ENCODE peak calls at places on chromosomes 13 and 19, in seven cellular contexts. Z, J, Q, H, F, T and M are unnamed samples. For H3K36me3, the result is how much of the 10 kb centered on the place peaks cover.

GRCh38 chr19:15466851-15467733 is 2.7 kb upstream of the RASAL3 start:
- DNase-seq in F (no peak), H (no peak), T (no peak), J (peak), Q (no peak), Z (no peak), M (no peak)

GRCh38 chr19:49113762-49114629 is at the start of gene LIN7B:
- DNase-seq in H (peak), Q (peak), T (peak), F (peak), Z (peak), J (no peak), M (no peak)

GRCh38 chr13:25046274-25046984 is 49.5 kb upstream of the PABPC3 start:
- DNase-seq in J (no peak), Z (peak), F (no peak), Q (no peak), T (peak), H (no peak), M (no peak)

GRCh38 chr13:85806553-85807175 is 7.4 kb upstream of the SLITRK6 start:
- DNase-seq in T (peak), F (peak), H (peak), Z (peak), J (no peak), Q (peak), M (peak)

GRCh38 chr19:39430675-39431593 is 4.8 kb downstream of the RPS16 start:
- DNase-seq in Z (peak), J (no peak), T (no peak), F (peak), H (peak), Q (peak), M (peak)

GRCh38 chr13:113596321-113597200 is 12.0 kb downstream of the TFDP1 start:
- DNase-seq in Z (no peak), F (no peak), H (no peak), J (no peak), Q (no peak), T (no peak), M (no peak)

GRCh38 chr19:45524575-45525129 is 17.4 kb downstream of the VASP start:
- DNase-seq in J (no peak), T (no peak), Q (no peak), H (no peak), F (no peak), Z (no peak), M (no peak)

GRCh38 chr13:63517376-63517775 is 2101.7 kb upstream of the PCDH20 start:
- DNase-seq in F (no peak), Z (no peak), H (no peak), T (no peak), J (no peak), Q (no peak), M (no peak)

GRCh38 chr13:107006646-107007045 is 438.7 kb upstream of the ARGLU1 start:
- DNase-seq in T (no peak), F (no peak), H (no peak), J (no peak), Z (no peak), Q (no peak), M (no peak)

GRCh38 chr13:62799931-62800436 is 1384.3 kb upstream of the PCDH20 start:
- DNase-seq in Q (no peak), Z (no peak), H (no peak), T (no peak), J (no peak), F (no peak), M (no peak)

GRCh38 chr13:27927444-27928352 is 7.9 kb downstream of the PDX1 start:
- DNase-seq in Q (no peak), H (no peak), J (no peak), Z (peak), T (no peak), F (no peak), M (no peak)

GRCh38 chr13:99067160-99067985 is 89.5 kb upstream of the DOCK9 start:
- DNase-seq in F (no peak), Z (no peak), H (peak), T (no peak), Q (peak), J (no peak), M (peak)

GRCh38 chr19:50199254-50199545 is 4.2 kb upstream of the MYH14 start:
- DNase-seq in Q (no peak), Z (no peak), T (no peak), H (no peak), J (no peak), F (no peak), M (no peak)

GRCh38 chr13:31790992-31791391 is 51.7 kb downstream of the RXFP2 start:
- DNase-seq in Q (no peak), J (no peak), F (no peak), T (no peak), H (no peak), Z (no peak), M (no peak)

GRCh38 chr19:7513809-7514642 is 1.9 kb upstream of the ZNF358 start:
- DNase-seq in T (peak), Q (no peak), J (no peak), Z (no peak), F (no peak), H (no peak), M (no peak)

GRCh38 chr13:91946498-91947070 is 548.2 kb downstream of the GPC5 start:
- DNase-seq in H (no peak), T (peak), F (no peak), Z (peak), J (no peak), Q (peak), M (peak)

GRCh38 chr19:49590971-49591730 is at the start of gene PRR12:
- DNase-seq in T (peak), Z (peak), Q (peak), H (no peak), J (no peak), F (peak), M (no peak)

GRCh38 chr19:2164020-2164988 is 571 bp downstream of the DOT1L start:
- DNase-seq in H (no peak), T (no peak), Z (peak), F (peak), J (no peak), Q (no peak), M (no peak)

GRCh38 chr19:17089238-17089637 is 13.7 kb downstream of the MYO9B start:
- DNase-seq in Z (no peak), T (no peak), J (no peak), Q (no peak), H (no peak), F (no peak), M (no peak)

GRCh38 chr19:44151491-44151890 is 10.1 kb downstream of the ZNF234 start:
- DNase-seq in Z (no peak), H (no peak), Q (no peak), F (no peak), J (no peak), T (no peak), M (no peak)

DNA sequence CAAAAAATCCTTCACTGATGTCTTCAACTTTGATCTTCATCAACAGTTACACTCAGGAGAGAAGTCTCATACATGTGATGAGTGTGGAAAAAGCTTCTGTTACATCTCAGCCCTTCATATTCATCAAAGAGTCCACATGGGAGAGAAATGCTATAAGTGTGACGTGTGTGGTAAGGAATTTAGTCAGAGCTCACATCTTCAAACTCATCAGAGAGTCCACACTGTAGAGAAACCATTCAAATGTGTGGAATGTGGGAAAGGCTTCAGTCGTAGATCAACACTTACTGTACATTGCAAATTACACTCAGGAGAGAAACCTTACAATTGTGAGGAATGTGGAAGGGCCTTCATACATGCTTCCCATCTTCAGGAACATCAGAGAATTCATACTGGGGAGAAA is 8.4 kb upstream of the ZNF226 start:
- DNase-seq in J (no peak), H (no peak), Z (no peak), F (no peak), Q (no peak), T (no peak), M (no peak)
- H3K36me3 ChIP-seq in J (under half), H (under half), Z (under half), F (under half), Q (under half), T (half or more), M (under half)

DNA sequence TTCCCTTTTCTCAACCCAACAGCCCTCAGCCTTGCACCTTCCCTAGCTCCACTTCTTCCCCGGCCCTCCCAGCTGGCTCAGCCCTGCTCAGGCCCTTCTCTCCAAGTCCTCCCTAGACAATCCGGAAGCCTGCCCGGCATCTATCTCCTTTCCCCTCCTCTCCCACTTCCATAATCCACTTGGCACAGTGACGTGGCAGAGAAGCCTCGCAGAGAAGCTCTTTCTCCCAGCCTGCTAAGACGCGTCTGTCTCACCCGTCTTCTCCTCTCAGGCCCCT is 1.1 kb downstream of the UBXN6 start:
- DNase-seq in H (no peak), F (peak), Q (no peak), T (peak), J (no peak), Z (no peak), M (no peak)
- TF ChIP-seq REST in H (no peak), F (no peak), Q (no peak), T (no peak), J (no peak), Z (no peak), M (no peak)

DNA sequence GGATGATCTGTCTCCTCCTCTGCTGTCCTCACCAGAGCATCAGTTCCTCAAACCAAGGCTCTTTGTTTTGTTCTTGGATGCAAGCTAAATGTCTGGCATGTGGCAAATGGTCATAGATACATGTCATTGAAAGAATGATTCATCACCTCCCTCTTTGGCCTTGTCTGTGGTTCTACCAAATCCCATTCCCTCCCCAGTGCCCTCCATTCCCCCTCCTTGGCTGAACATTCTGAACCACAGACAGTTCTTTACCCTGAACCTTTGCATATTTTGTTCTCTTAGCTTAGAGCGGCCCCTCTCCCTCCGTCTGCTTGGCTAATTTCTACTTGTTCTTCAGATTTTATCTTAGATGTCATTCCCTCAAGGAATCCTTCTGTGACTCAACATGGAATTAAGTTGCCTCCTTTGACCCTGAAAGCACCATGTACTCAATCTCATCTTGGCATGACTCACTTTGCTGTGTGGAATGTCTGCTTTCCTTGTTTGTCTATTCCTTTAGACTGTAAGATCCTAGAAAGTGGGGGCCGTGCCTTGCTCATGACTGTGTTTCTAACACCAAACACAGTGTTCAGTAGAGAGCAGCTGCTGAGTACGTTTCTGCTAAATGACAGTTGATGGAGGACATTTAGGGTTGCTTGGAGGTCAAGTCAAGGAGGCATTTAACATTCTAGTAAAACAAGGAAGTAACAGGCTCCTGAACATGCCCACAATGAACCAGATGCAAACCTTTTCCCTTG is 8.1 kb downstream of the ALOX5AP start:
- DNase-seq in F (no peak), Z (no peak), H (peak), J (no peak), T (no peak), Q (peak), M (peak)
- TF ChIP-seq POLR2AphosphoS5 in F (no peak), Z (no peak), H (peak), J (no peak), T (peak), Q (no peak), M (no peak)

GRCh38 chr19:10395436-10395835 is 7.9 kb downstream of the CDC37 start:
- DNase-seq in H (no peak), T (no peak), Q (no peak), Z (no peak), F (peak), J (no peak), M (no peak)
- H3K36me3 ChIP-seq in H (half or more), T (under half), Q (half or more), Z (under half), F (half or more), J (under half), M (under half)

GRCh38 chr19:28437390-28438346 is 775.3 kb downstream of the UQCRFS1 start:
- DNase-seq in T (no peak), J (no peak), F (no peak), Q (no peak), H (no peak), Z (no peak), M (no peak)

GRCh38 chr19:28435551-28436261 is 777.2 kb downstream of the UQCRFS1 start:
- DNase-seq in H (no peak), F (no peak), T (no peak), Q (no peak), Z (no peak), J (no peak), M (no peak)

GRCh38 chr19:28436320-28436719 is 776.6 kb downstream of the UQCRFS1 start:
- DNase-seq in Q (no peak), T (no peak), H (no peak), F (no peak), J (no peak), Z (no peak), M (no peak)
- TF ChIP-seq REST in Q (no peak), T (no peak), H (no peak), F (no peak), J (no peak), Z (no peak), M (no peak)

DNA sequence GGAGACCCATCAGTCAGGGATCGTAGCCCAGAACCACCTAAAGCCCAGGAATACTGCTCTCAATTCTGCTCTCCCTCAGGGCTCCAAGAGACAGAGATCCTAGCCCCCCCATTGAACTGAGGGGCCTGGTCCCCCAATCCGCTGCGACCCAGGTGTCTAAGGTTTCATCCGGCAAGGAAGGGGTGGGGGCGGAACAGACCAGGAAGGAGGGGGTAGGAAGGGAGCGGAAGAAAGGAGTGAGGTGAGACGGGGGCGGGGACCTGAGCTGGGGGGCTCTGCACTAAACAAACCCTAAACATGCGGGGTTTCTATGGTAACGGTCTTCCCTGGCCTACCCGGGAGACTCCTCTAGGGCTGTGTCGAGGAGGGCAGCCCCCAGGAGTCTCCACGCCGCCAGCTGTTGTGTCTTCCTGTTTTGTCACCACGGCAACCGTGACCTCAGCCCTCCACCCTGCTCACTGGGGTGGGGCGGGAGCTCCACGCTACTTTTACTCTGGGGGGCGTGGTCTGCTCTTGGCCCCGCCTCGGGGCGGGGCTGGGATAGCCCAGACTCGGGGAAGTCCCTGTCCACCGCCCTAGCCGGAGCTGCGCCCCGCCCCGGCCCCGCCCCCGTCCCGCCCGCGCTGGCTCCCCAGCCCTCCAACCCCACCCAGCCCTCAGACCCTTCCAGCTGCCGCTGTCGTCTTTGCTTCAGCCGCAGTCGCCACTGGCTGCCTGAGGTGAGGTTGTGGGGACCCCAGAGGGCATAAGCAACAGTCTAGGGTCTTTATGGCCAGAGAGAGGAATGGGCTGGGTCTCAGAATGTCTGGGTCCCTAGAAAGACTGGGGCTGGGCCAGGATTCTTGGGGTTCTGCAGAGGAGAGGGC is at the start of gene MYADM:
- DNase-seq in H (peak), J (peak), Q (peak), T (peak), F (peak), Z (peak), M (peak)
- TF ChIP-seq POLR2AphosphoS5 in H (peak), J (no peak), Q (peak), T (peak), F (peak), Z (peak), M (peak)

GRCh38 chr19:1064661-1065605 is 2.0 kb upstream of the ARHGAP45 start:
- DNase-seq in F (no peak), Q (no peak), Z (peak), J (no peak), H (peak), T (peak), M (no peak)
- H3K36me3 ChIP-seq in F (under half), Q (under half), Z (under half), J (under half), H (under half), T (under half), M (under half)

DNA sequence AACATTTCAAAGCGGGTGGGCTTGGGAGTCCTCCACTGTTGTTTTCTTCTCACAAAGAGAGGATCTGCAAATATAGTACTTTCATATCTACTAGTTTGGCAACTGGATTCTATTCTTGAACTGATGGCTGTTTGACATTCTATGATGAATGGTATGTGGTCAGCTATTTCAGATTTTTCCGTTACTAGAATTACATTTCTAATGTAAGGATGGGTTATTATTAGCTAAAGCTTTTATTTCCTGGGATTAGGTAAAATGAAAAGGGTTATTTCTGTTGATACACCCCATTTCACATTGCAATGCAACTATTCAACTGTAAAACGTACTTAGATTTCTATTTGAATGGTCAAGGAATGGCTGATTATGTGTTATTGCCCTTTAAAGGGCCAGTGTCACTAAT is 629.7 kb downstream of the DACH1 start:
- DNase-seq in Q (no peak), H (no peak), Z (no peak), F (no peak), T (no peak), J (no peak), M (no peak)
- TF ChIP-seq REST in Q (no peak), H (no peak), Z (no peak), F (no peak), T (no peak), J (no peak), M (no peak)

GRCh38 chr13:50521750-50522149 is 321.7 kb downstream of the DLEU7 start:
- DNase-seq in H (no peak), J (no peak), Q (peak), T (no peak), F (no peak), Z (no peak), M (no peak)
- TF ChIP-seq POLR2AphosphoS5 in H (no peak), J (no peak), Q (no peak), T (no peak), F (no peak), Z (no peak), M (no peak)

GRCh38 chr19:13844130-13844631 is 32.8 kb upstream of the NANOS3 start:
- DNase-seq in J (no peak), Q (no peak), Z (no peak), F (no peak), H (no peak), T (no peak), M (no peak)

GRCh38 chr19:13848811-13849241 is 28.1 kb upstream of the NANOS3 start:
- DNase-seq in Z (no peak), F (no peak), J (no peak), Q (no peak), H (no peak), T (no peak), M (no peak)

GRCh38 chr19:13847033-13847899 is 29.7 kb upstream of the NANOS3 start:
- DNase-seq in J (no peak), F (peak), Z (peak), H (peak), Q (peak), T (peak), M (no peak)

GRCh38 chr19:13847900-13848677 is 28.8 kb upstream of the NANOS3 start:
- DNase-seq in Q (no peak), F (no peak), T (peak), H (no peak), Z (no peak), J (no peak), M (no peak)

GRCh38 chr19:13846533-13847032 is 30.4 kb upstream of the NANOS3 start:
- DNase-seq in H (peak), Q (peak), Z (peak), F (peak), J (peak), T (peak), M (no peak)
- H3K36me3 ChIP-seq in H (under half), Q (under half), Z (under half), F (under half), J (under half), T (under half), M (under half)